ENCODE peak calls at places on chromosome 16, in four cellular contexts. M is H1, I is neuronal stem cell, K is H9. G is an unnamed sample.

GRCh38 chr16:424623-425081 is 797 bp upstream of the RAB11FIP3 start:
- DNase-seq in M (peak; percentile 78), I (no peak), K (no peak), G (peak; percentile 51)

GRCh38 chr16:273547-274421 is 2.0 kb downstream of the RGS11 start:
- DNase-seq in K (no peak), M (no peak), I (no peak), G (no peak)

GRCh38 chr16:61681673-61682072 is 354.6 kb downstream of the CDH8 start:
- DNase-seq in K (no peak), M (no peak), I (no peak), G (no peak)

GRCh38 chr16:17286443-17286842 is 184.3 kb downstream of the XYLT1 start:
- DNase-seq in I (no peak), K (no peak), M (no peak), G (no peak)

GRCh38 chr16:55280622-55281021 is 43.4 kb upstream of the IRX6 start:
- DNase-seq in I (no peak), M (no peak), K (no peak), G (no peak)

GRCh38 chr16:86070511-86070910 is 171.5 kb downstream of the IRF8 start:
- DNase-seq in I (no peak), K (no peak), M (no peak), G (no peak)

GRCh38 chr16:89350701-89351380 is 133.3 kb downstream of the ZNF778 start:
- DNase-seq in K (no peak), M (no peak), I (no peak), G (peak; percentile 44)

GRCh38 chr16:78437352-78437968 is 338.0 kb downstream of the WWOX start:
- DNase-seq in I (peak; percentile 21), M (peak; percentile 57), K (no peak), G (peak; percentile 43)

GRCh38 chr16:78744796-78745464 is 645.5 kb downstream of the WWOX start:
- DNase-seq in K (no peak), I (no peak), M (no peak), G (no peak)

GRCh38 chr16:2147981-2148671 is at the start of gene RAB26:
- DNase-seq in M (peak; percentile 90), K (peak; percentile 85), I (peak; percentile 70), G (peak; percentile 53)

GRCh38 chr16:11977206-11978041 is 890 bp downstream of the SNX29 start:
- DNase-seq in M (peak; percentile 48), I (no peak), K (no peak), G (peak; percentile 74)

GRCh38 chr16:60214321-60214720 is 1480.2 kb upstream of the GOT2 start:
- DNase-seq in M (no peak), I (no peak), K (no peak), G (no peak)

GRCh38 chr16:2737238-2737605 is 15.2 kb upstream of the SRRM2 start:
- DNase-seq in M (no peak), K (no peak), I (no peak), G (no peak)

GRCh38 chr16:4847774-4848587 is 700 bp downstream of the UBN1 start:
- DNase-seq in M (no peak), I (peak; percentile 6), K (peak; percentile 38), G (peak; percentile 84)

GRCh38 chr16:70685938-70686375 is at the start of gene MTSS2:
- DNase-seq in M (peak; percentile 83), I (peak; percentile 84), K (peak; percentile 79), G (peak; percentile 91)

DNA sequence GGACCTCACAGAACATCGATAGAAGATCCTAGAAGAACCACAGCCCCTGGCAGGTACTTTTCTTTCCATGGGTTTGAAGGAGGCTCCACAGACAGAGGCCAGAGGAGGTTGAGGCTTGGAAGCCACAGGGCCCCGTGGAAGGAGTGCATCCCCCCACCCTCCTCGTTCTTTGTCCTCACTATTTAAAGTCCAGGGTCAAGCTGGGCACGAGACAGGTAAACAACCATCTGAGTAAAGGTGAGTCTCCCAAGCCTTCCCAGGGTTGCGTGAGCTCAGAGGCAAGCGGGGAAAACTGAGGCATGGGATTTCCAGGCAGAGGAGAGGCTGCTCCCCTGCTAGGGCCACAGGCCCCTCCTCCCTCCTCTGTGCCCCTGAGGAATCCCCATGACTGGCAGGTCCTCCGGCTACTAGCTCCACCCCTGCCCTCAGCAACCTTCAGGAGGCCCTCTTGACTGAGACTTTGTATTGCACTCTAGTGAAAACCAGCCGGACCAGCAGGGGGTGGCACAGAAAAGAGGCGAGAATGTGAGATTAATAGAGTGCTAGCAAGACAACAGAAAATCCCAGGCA is 927 bp upstream of the SULT1A2 start:
- DNase-seq in M (no peak), K (peak; percentile 65), I (peak; percentile 29), G (no peak)
- H4K8ac ChIP-seq in M (no peak overlapping the region), K (no peak overlapping the region), I (peak overlapping the region; percentile 93), G (no peak overlapping the region)

GRCh38 chr16:54242199-54242598 is 44.4 kb downstream of the IRX3 start:
- DNase-seq in I (peak; percentile 29), M (peak; percentile 67), K (peak; percentile 85), G (no peak)

GRCh38 chr16:54248863-54249710 is 37.5 kb downstream of the IRX3 start:
- DNase-seq in M (no peak), I (no peak), K (no peak), G (no peak)

GRCh38 chr16:54244061-54244886 is 42.3 kb downstream of the IRX3 start:
- DNase-seq in M (no peak), I (no peak), K (no peak), G (no peak)

GRCh38 chr16:54246454-54246821 is 40.1 kb downstream of the IRX3 start:
- DNase-seq in M (no peak), K (no peak), I (no peak), G (no peak)

GRCh38 chr16:54245788-54246453 is 40.7 kb downstream of the IRX3 start:
- DNase-seq in I (no peak), K (no peak), M (no peak), G (no peak)
- H2BK12ac ChIP-seq in I (no peak overlapping the region), K (no peak overlapping the region), M (peak overlapping the region; percentile 75), G (no peak overlapping the region)

GRCh38 chr16:83840060-83840617 is 32.4 kb downstream of the HSBP1 start:
- DNase-seq in I (no peak), M (no peak), K (no peak), G (no peak)
- H2BK5ac ChIP-seq in I (no peak overlapping the region), M (peak overlapping the region; percentile 98), K (no peak overlapping the region), G (no peak overlapping the region)

GRCh38 chr16:19698480-19699465 is 19.3 kb downstream of the KNOP1 start:
- DNase-seq in K (no peak), M (no peak), I (no peak), G (no peak)

GRCh38 chr16:19697756-19698318 is 20.2 kb downstream of the KNOP1 start:
- DNase-seq in M (no peak), I (no peak), K (no peak), G (no peak)

GRCh38 chr16:19694989-19695388 is 23.0 kb downstream of the KNOP1 start:
- DNase-seq in I (no peak), M (no peak), K (no peak), G (peak; percentile 35)

GRCh38 chr16:19696312-19696711 is 21.7 kb downstream of the KNOP1 start:
- DNase-seq in M (no peak), I (no peak), K (no peak), G (peak; percentile 95)

DNA sequence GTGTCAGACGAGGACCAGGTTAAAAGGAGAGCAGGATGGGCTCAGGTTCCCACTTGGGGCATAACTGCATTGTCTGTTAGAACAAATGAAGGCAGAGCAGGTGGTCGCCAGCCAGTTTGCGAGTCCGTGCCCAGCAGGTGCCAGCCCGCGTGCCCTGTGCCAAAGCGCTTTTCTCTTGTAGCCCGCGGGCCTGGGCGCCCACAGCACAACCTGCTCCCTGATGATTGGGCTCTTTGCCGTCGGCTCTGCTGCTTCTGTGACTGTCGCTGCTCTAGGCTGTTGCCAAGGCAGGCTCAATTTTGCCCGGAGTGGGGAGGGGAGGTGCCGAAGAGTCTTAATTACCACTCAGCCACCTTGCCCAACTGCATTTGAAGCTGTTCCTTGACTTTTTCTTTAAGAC is 21.1 kb downstream of the KNOP1 start:
- DNase-seq in I (no peak), M (no peak), K (no peak), G (no peak)
- H4K8ac ChIP-seq in I (no peak overlapping the region), M (no peak overlapping the region), K (no peak overlapping the region), G (peak overlapping the region; percentile 85)

DNA sequence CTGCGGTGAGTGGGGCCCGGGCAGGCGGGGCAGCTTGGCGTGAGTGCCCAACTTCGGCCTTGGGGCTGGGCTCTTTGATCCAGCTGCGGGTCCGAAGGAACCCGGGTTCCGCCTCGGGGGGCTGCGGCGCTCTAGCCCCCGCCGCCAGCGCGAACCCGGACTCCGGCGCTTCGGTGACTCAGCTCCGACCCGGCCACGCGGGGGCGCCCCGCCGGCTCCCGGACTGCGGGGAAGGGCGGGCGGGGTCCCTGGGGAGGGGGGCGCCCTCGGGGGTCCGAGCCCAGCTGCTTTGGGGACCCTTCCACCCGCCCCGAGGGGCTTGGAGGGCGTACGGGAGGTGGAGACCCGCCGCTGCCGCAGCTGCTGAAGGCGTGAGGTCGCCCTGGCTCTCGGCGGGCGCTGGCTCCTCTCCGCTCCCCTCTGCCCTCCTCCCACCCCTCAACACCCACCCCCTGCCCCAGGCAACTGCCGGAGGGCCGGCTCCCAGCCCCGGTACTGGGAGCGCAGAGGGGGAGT is 461 bp downstream of the CPNE2 start:
- DNase-seq in M (peak; percentile 81), K (peak; percentile 55), I (no peak), G (peak; percentile 42)
- H2BK12ac ChIP-seq in M (no peak overlapping the region), K (no peak overlapping the region), I (no peak overlapping the region), G (peak overlapping the region; percentile 80)

DNA sequence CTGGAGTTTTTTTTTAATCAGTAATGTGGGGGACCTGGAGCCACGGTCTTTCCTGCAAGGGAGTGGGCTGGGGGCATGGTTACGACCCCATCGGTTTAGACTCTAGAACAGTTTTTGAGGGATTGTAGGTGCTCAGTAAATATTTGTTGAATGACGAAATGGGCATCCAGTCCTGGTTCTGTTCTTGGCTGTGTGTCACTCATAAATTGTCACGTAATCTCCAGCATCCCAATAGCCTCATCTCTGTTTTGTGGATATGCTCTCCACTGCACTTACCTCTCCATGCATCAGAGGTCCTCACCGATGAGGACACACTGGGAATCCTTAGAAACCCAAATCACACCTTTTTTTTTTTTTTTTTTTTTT is 497 bp upstream of the SLC38A7 start:
- DNase-seq in K (no peak), I (no peak), M (no peak), G (no peak)
- H2BK5ac ChIP-seq in K (no peak overlapping the region), I (no peak overlapping the region), M (no peak overlapping the region), G (no peak overlapping the region)